ENCODE peak calls at places on chromosomes 4 and X, in six cellular contexts. P, T, J, Z, E and I are unnamed samples.

GRCh38 chr4:16043820-16044554 is 39.8 kb downstream of the PROM1 start:
- DNase-seq in P (no peak), T (no peak), J (no peak), E (no peak), Z (no peak), I (no peak)

GRCh38 chr4:78174931-78175330 is 117.8 kb downstream of the FRAS1 start:
- DNase-seq in Z (no peak), T (no peak), J (no peak), P (no peak), E (no peak), I (no peak)

GRCh38 chr4:26726655-26727387 is 133.8 kb upstream of the STIM2 start:
- DNase-seq in T (no peak), P (no peak), J (no peak), Z (no peak), E (no peak), I (no peak)

GRCh38 chr4:8835521-8836365 is 35.9 kb downstream of the HMX1 start:
- DNase-seq in J (peak), T (no peak), Z (no peak), P (no peak), E (no peak), I (no peak)

GRCh38 chr4:3193531-3194203 is 55.3 kb upstream of the MSANTD1 start:
- DNase-seq in P (no peak), Z (no peak), J (no peak), E (no peak), T (no peak), I (no peak)

GRCh38 chrX:40845331-40845911 is 110.1 kb upstream of the MED14 start:
- DNase-seq in T (no peak), E (peak), P (no peak), Z (peak), J (no peak), I (no peak)

GRCh38 chr4:2907706-2908293 is 55.4 kb downstream of the NOP14 start:
- DNase-seq in Z (peak), J (no peak), T (no peak), P (no peak), E (no peak), I (no peak)

GRCh38 chr4:136713140-136713539 is 819.2 kb downstream of the PCDH18 start:
- DNase-seq in J (no peak), P (no peak), Z (no peak), E (peak), T (no peak), I (no peak)

GRCh38 chr4:165440415-165440882 is 61.6 kb downstream of the CPE start:
- DNase-seq in Z (peak), J (no peak), T (no peak), E (no peak), P (no peak), I (no peak)

GRCh38 chr4:52483186-52483585 is 175.9 kb downstream of the USP46 start:
- DNase-seq in P (no peak), T (no peak), Z (no peak), J (no peak), E (no peak), I (no peak)

GRCh38 chr4:6257243-6258025 is 12.2 kb upstream of the WFS1 start:
- DNase-seq in J (no peak), P (no peak), T (no peak), E (no peak), Z (no peak), I (no peak)

GRCh38 chr4:134089885-134090284 is 111.7 kb downstream of the PABPC4L start:
- DNase-seq in P (no peak), J (no peak), E (no peak), T (no peak), Z (no peak), I (no peak)

GRCh38 chr4:78057600-78058560 is 757 bp downstream of the FRAS1 start:
- DNase-seq in E (no peak), Z (peak), T (no peak), P (no peak), J (peak), I (no peak)

GRCh38 chr4:22539251-22539650 is 23.4 kb upstream of the ADGRA3 start:
- DNase-seq in J (no peak), Z (no peak), P (no peak), T (no peak), E (no peak), I (no peak)

GRCh38 chr4:2930135-2930805 is 32.9 kb downstream of the NOP14 start:
- DNase-seq in E (no peak), T (no peak), Z (peak), P (no peak), J (no peak), I (no peak)

GRCh38 chrX:80354966-80355465 is 65.2 kb upstream of the TENT5D start:
- DNase-seq in Z (no peak), J (no peak), E (no peak), P (no peak), T (no peak), I (no peak)

GRCh38 chrX:16838202-16839066 is 31.7 kb downstream of the RBBP7 start:
- DNase-seq in P (no peak), T (no peak), Z (no peak), E (no peak), J (no peak), I (no peak)

GRCh38 chr4:73343432-73343831 is 60.7 kb upstream of the ALB start:
- DNase-seq in E (no peak), Z (peak), P (no peak), T (no peak), J (no peak), I (no peak)

GRCh38 chrX:40953369-40953768 is 131.9 kb upstream of the USP9X start:
- DNase-seq in P (no peak), T (peak), E (no peak), J (no peak), Z (no peak), I (no peak)

GRCh38 chr4:78954048-78954666 is 14.9 kb upstream of the PAQR3 start:
- DNase-seq in Z (peak), T (no peak), J (no peak), P (peak), E (no peak), I (no peak)

GRCh38 chrX:154294791-154295580 is at the start of gene TEX28:
- DNase-seq in P (no peak), Z (no peak), J (no peak), E (no peak), T (no peak), I (no peak)

GRCh38 chr4:113106076-113106475 is 56.6 kb downstream of the ANK2 start:
- DNase-seq in E (no peak), Z (peak), P (no peak), J (no peak), T (no peak), I (no peak)

DNA sequence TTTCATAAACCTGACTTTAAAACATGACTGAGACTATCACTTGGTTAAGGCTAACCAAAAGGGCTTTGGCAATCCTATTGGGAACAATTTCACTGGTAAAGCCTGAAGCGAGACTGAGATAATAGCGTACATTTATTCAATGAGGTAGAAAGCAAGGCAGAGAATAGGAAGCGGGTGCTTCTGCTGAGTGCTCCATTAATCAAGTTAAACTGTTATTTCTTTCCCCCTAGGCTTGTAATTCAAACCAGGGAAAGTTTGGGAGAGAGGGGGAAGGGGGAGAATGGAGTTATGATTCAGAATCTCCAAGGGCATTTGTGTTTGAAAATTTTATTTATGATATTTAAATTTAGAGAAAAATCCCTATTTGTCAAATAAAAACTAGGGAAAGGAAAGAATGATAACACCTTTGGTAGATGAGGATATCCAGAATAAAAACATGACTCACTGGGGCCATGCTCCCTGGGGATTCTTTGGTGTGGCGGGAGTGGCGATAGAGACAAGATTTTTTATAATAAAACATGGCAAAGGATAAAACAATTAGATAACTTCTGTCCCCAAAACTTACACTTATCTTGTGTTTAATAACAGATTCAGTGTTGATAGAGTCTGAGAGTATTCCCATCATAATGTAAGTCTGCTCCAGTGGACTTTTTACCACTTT is 34.7 kb upstream of the SORBS2 start:
- DNase-seq in E (no peak), Z (no peak), T (no peak), P (no peak), J (no peak), I (no peak)
- TF ChIP-seq POLR2A in E (no peak), Z (no peak), T (no peak), P (no peak), J (no peak), I (no peak)

GRCh38 chrX:9537781-9538180 is 72.9 kb downstream of the TBL1X start:
- DNase-seq in E (no peak), P (no peak), J (no peak), T (no peak), Z (no peak), I (no peak)
- TF ChIP-seq TAF1 in E (no peak), P (no peak), J (no peak), T (no peak), Z (no peak), I (no peak)

GRCh38 chr4:67928547-67928946 is 34.7 kb downstream of the TMPRSS11A start:
- DNase-seq in J (no peak), E (no peak), T (no peak), P (no peak), Z (no peak), I (no peak)
- TF ChIP-seq POLR2A in J (no peak), E (no peak), T (no peak), P (no peak), Z (no peak), I (no peak)

GRCh38 chrX:103360092-103360491 is 3.8 kb downstream of the TCEAL9 start:
- DNase-seq in J (no peak), E (no peak), T (no peak), Z (no peak), P (no peak), I (no peak)

GRCh38 chrX:103356023-103356798 is at the start of gene TCEAL9:
- DNase-seq in T (no peak), J (no peak), E (no peak), P (peak), Z (peak), I (no peak)

GRCh38 chrX:103360916-103361315 is 4.6 kb downstream of the TCEAL9 start:
- DNase-seq in E (no peak), Z (no peak), T (no peak), J (no peak), P (no peak), I (no peak)

GRCh38 chrX:103357871-103358270 is 1.6 kb downstream of the TCEAL9 start:
- DNase-seq in Z (no peak), J (no peak), P (no peak), E (no peak), T (no peak), I (no peak)

GRCh38 chrX:103356897-103357296 is 591 bp downstream of the TCEAL9 start:
- DNase-seq in J (no peak), E (no peak), Z (no peak), T (no peak), P (peak), I (no peak)
- TF ChIP-seq TAF1 in J (no peak), E (no peak), Z (no peak), T (no peak), P (no peak), I (no peak)

GRCh38 chr4:139454111-139454600 is at the start of gene RAB33B:
- DNase-seq in J (no peak), Z (no peak), P (no peak), E (no peak), T (no peak), I (no peak)
- TF ChIP-seq POLR2A in J (no peak), Z (no peak), P (no peak), E (no peak), T (no peak), I (peak)

DNA sequence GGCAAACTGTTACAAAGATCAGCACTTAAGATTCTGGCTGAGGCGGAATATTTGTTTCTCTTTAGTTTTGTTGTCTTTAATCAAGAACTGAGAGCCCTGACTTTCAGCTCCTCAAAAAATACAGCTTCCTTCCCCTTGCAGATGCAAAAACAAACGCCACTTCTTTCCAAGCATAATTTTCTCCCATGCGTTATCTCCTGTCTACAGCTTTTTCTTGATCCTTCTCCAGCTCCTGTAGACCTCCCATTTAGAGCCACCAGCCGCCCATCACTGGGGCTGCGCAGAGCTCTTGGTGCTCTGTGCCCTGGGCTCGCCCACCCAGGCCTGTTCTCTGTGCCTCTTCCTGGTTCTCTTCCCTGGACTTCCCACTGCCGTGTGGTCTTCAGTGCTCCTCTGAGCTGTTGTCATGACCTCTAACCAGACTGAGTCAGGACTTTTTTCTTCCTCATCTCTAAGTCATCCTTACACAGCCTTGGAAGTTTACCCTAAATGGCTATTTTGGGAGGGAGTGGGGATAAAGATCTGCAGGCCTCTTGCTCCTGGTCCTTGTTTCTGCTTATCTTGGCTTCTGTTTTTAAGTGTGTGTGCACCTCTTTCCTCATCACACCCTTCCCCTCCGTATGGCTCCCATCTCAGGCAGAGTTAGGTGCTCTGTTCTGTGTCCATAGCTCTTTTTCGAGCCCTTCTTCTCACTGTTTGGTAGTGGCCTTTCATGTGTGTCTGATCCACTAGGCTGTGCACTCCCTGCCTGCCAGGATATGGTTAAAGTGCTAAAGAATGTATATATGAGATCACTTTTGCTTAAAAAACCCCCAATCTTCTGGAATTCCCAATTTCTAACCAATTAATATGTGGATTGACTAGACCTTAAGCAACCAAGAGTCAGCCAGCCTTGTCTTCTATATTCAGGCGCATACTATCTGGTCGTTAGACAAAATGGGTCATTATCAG is 122.5 kb downstream of the PTTG2 start:
- DNase-seq in E (no peak), P (no peak), T (no peak), J (no peak), Z (no peak), I (no peak)
- TF ChIP-seq TAF1 in E (no peak), P (no peak), T (no peak), J (no peak), Z (no peak), I (no peak)